ENCODE peak calls at places on chromosomes 2 and 18, in seven cellular contexts. F is activated naive CD4-positive, alpha-beta T cell; U is kidney tubule cell; O is NCI-H187; C is PC-3; I is nephron progenitor cell; M is omental fat pad. S is an unnamed sample.

GRCh38 chr2:70948350-70949003 is 12.8 kb downstream of the ATP6V1B1 start:
- DNase-seq in F (peak; percentile 27), U (peak; percentile 75), O (peak; percentile 2), C (peak; percentile 85), I (peak; percentile 89), M (peak; percentile 77), S (peak; percentile 56)

GRCh38 chr18:48470484-48471180 is 61.4 kb upstream of the ZBTB7C start:
- DNase-seq in F (no peak), U (no peak), O (no peak), C (no peak), I (no peak), M (no peak), S (no peak)

GRCh38 chr2:84865181-84865783 is 15.6 kb downstream of the TRABD2A start:
- DNase-seq in F (no peak), U (peak; percentile 23), O (no peak), C (peak; percentile 61), I (no peak), M (no peak), S (no peak)

GRCh38 chr2:133953524-133953923 is 300.3 kb upstream of the MGAT5 start:
- DNase-seq in F (no peak), U (no peak), O (no peak), C (no peak), I (no peak), M (no peak), S (no peak)

GRCh38 chr18:24805156-24805555 is 344.7 kb downstream of the HRH4 start:
- DNase-seq in F (no peak), U (no peak), O (no peak), C (no peak), I (no peak), M (no peak), S (no peak)

GRCh38 chr18:79309572-79310278 is 86.0 kb upstream of the NFATC1 start:
- DNase-seq in F (no peak), U (no peak), O (no peak), C (no peak), I (no peak), M (no peak), S (no peak)

GRCh38 chr2:204108301-204108700 is 171.7 kb downstream of the ICOS start:
- DNase-seq in F (no peak), U (peak; percentile 13), O (no peak), C (peak; percentile 45), I (peak; percentile 60), M (no peak), S (no peak)

GRCh38 chr2:33146112-33146511 is 199.4 kb downstream of the LTBP1 start:
- DNase-seq in F (no peak), U (no peak), O (no peak), C (no peak), I (no peak), M (no peak), S (no peak)

GRCh38 chr2:178069551-178069950 is 3.0 kb downstream of the PDE11A start:
- DNase-seq in F (no peak), U (peak; percentile 58), O (no peak), C (no peak), I (no peak), M (no peak), S (no peak)

GRCh38 chr2:45585267-45585861 is 25.7 kb downstream of the SRBD1 start:
- DNase-seq in F (no peak), U (peak; percentile 46), O (no peak), C (peak; percentile 72), I (no peak), M (no peak), S (no peak)

GRCh38 chr2:54103454-54104314 is 11.7 kb upstream of the ACYP2 start:
- DNase-seq in F (no peak), U (peak; percentile 89), O (no peak), C (peak; percentile 93), I (peak; percentile 25), M (no peak), S (no peak)

GRCh38 chr2:108129636-108130035 is 110.1 kb upstream of the SULT1C3 start:
- DNase-seq in F (no peak), U (no peak), O (no peak), C (no peak), I (no peak), M (no peak), S (no peak)

GRCh38 chr18:58054041-58054733 is 10.2 kb downstream of the NEDD4L start:
- DNase-seq in F (no peak), U (peak; percentile 64), O (no peak), C (peak; percentile 10), I (no peak), M (no peak), S (no peak)

GRCh38 chr2:130241041-130241707 is 42.9 kb upstream of the TUBA3E start:
- DNase-seq in F (no peak), U (peak; percentile 95), O (no peak), C (peak; percentile 95), I (no peak), M (no peak), S (no peak)

GRCh38 chr2:30392097-30392496 is 54.9 kb upstream of the LCLAT1 start:
- DNase-seq in F (no peak), U (no peak), O (no peak), C (no peak), I (no peak), M (no peak), S (no peak)

GRCh38 chr18:52439457-52439856 is 99.5 kb downstream of the DCC start:
- DNase-seq in F (no peak), U (no peak), O (no peak), C (no peak), I (no peak), M (no peak), S (no peak)

S was measured in breast epithelium.